ENCODE peak calls at places on chromosomes 16 and 17, in ten cellular contexts. One of them, this sample, is unnamed.

GRCh38 chr16:22887445-22887844 is 73.5 kb downstream of the HS3ST2 start:
- DNase-seq in ovary: no peak
- DNase-seq in esophagus squamous epithelium: no peak
- DNase-seq in stomach: no peak
- DNase-seq in A549: no peak
- DNase-seq in heart left ventricle: no peak
- DNase-seq in prostate gland: no peak
- DNase-seq in Peyer's patch: no peak
- DNase-seq in IMR-90: no peak
- DNase-seq in body of pancreas: no peak
- DNase-seq in this sample: no peak

GRCh38 chr16:19808061-19808621 is 76.5 kb downstream of the GPRC5B start:
- DNase-seq in Peyer's patch: no peak
- DNase-seq in heart left ventricle: no peak
- DNase-seq in ovary: no peak
- DNase-seq in body of pancreas: peak
- DNase-seq in A549: peak
- DNase-seq in prostate gland: no peak
- DNase-seq in IMR-90: no peak
- DNase-seq in stomach: peak
- DNase-seq in esophagus squamous epithelium: no peak
- DNase-seq in this sample: peak

GRCh38 chr17:76382305-76382802 is 2.1 kb upstream of the SPHK1 start:
- DNase-seq in Peyer's patch: no peak
- DNase-seq in ovary: no peak
- DNase-seq in stomach: no peak
- DNase-seq in heart left ventricle: no peak
- DNase-seq in body of pancreas: peak
- DNase-seq in A549: no peak
- DNase-seq in prostate gland: peak
- DNase-seq in IMR-90: peak
- DNase-seq in esophagus squamous epithelium: no peak
- DNase-seq in this sample: no peak

GRCh38 chr16:68592466-68593337 is 52.4 kb upstream of the CDH3 start:
- DNase-seq in prostate gland: no peak
- DNase-seq in heart left ventricle: no peak
- DNase-seq in stomach: no peak
- DNase-seq in body of pancreas: no peak
- DNase-seq in ovary: no peak
- DNase-seq in IMR-90: no peak
- DNase-seq in Peyer's patch: no peak
- DNase-seq in esophagus squamous epithelium: no peak
- DNase-seq in A549: no peak
- DNase-seq in this sample: no peak

GRCh38 chr17:49691677-49692191 is 13.8 kb upstream of the SPOP start:
- DNase-seq in Peyer's patch: peak
- DNase-seq in stomach: no peak
- DNase-seq in esophagus squamous epithelium: no peak
- DNase-seq in A549: no peak
- DNase-seq in body of pancreas: no peak
- DNase-seq in heart left ventricle: no peak
- DNase-seq in prostate gland: no peak
- DNase-seq in ovary: no peak
- DNase-seq in IMR-90: no peak
- DNase-seq in this sample: no peak

GRCh38 chr17:30716461-30717289 is 107.8 kb downstream of the CRLF3 start:
- DNase-seq in A549: no peak
- DNase-seq in stomach: no peak
- DNase-seq in IMR-90: peak
- DNase-seq in Peyer's patch: no peak
- DNase-seq in prostate gland: no peak
- DNase-seq in ovary: no peak
- DNase-seq in heart left ventricle: no peak
- DNase-seq in body of pancreas: no peak
- DNase-seq in esophagus squamous epithelium: no peak
- DNase-seq in this sample: peak

GRCh38 chr17:39868554-39868942 is 546 bp downstream of the ZPBP2 start:
- DNase-seq in body of pancreas: no peak
- DNase-seq in IMR-90: no peak
- DNase-seq in ovary: no peak
- DNase-seq in esophagus squamous epithelium: no peak
- DNase-seq in Peyer's patch: no peak
- DNase-seq in heart left ventricle: no peak
- DNase-seq in stomach: no peak
- DNase-seq in prostate gland: no peak
- DNase-seq in A549: no peak
- DNase-seq in this sample: no peak

GRCh38 chr16:80034469-80034826 is 433.9 kb upstream of the MAF start:
- DNase-seq in esophagus squamous epithelium: no peak
- DNase-seq in A549: peak
- DNase-seq in IMR-90: no peak
- DNase-seq in body of pancreas: no peak
- DNase-seq in stomach: no peak
- DNase-seq in Peyer's patch: no peak
- DNase-seq in heart left ventricle: no peak
- DNase-seq in prostate gland: no peak
- DNase-seq in ovary: no peak
- DNase-seq in this sample: no peak

GRCh38 chr17:79746955-79747507 is 16.3 kb downstream of the ENPP7 start:
- DNase-seq in ovary: no peak
- DNase-seq in body of pancreas: no peak
- DNase-seq in esophagus squamous epithelium: no peak
- DNase-seq in Peyer's patch: no peak
- DNase-seq in IMR-90: no peak
- DNase-seq in stomach: no peak
- DNase-seq in heart left ventricle: no peak
- DNase-seq in A549: no peak
- DNase-seq in prostate gland: no peak
- DNase-seq in this sample: no peak

GRCh38 chr17:4607261-4607731 is 23.0 kb downstream of the SMTNL2 start:
- DNase-seq in IMR-90: no peak
- DNase-seq in esophagus squamous epithelium: no peak
- DNase-seq in prostate gland: no peak
- DNase-seq in heart left ventricle: no peak
- DNase-seq in Peyer's patch: no peak
- DNase-seq in ovary: peak
- DNase-seq in body of pancreas: no peak
- DNase-seq in A549: no peak
- DNase-seq in stomach: no peak
- DNase-seq in this sample: no peak

GRCh38 chr17:77404812-77405581 is 264.2 kb downstream of the SEC14L1 start:
- DNase-seq in IMR-90: peak
- DNase-seq in esophagus squamous epithelium: no peak
- DNase-seq in Peyer's patch: peak
- DNase-seq in ovary: no peak
- DNase-seq in stomach: peak
- DNase-seq in heart left ventricle: peak
- DNase-seq in prostate gland: no peak
- DNase-seq in body of pancreas: peak
- DNase-seq in A549: no peak
- DNase-seq in this sample: peak

GRCh38 chr16:20020976-20021375 is 52.7 kb downstream of the GPR139 start:
- DNase-seq in A549: no peak
- DNase-seq in ovary: no peak
- DNase-seq in Peyer's patch: no peak
- DNase-seq in body of pancreas: no peak
- DNase-seq in stomach: no peak
- DNase-seq in IMR-90: no peak
- DNase-seq in esophagus squamous epithelium: no peak
- DNase-seq in prostate gland: no peak
- DNase-seq in heart left ventricle: no peak
- DNase-seq in this sample: no peak

GRCh38 chr17:75587718-75588545 is at the start of gene MYO15B:
- DNase-seq in Peyer's patch: peak
- DNase-seq in body of pancreas: peak
- DNase-seq in prostate gland: no peak
- DNase-seq in heart left ventricle: peak
- DNase-seq in stomach: peak
- DNase-seq in A549: no peak
- DNase-seq in esophagus squamous epithelium: no peak
- DNase-seq in IMR-90: no peak
- DNase-seq in ovary: peak
- DNase-seq in this sample: peak

GRCh38 chr16:30113031-30113710 is at the start of gene GDPD3:
- DNase-seq in prostate gland: no peak
- DNase-seq in ovary: no peak
- DNase-seq in body of pancreas: no peak
- DNase-seq in Peyer's patch: peak
- DNase-seq in stomach: peak
- DNase-seq in heart left ventricle: no peak
- DNase-seq in esophagus squamous epithelium: no peak
- DNase-seq in IMR-90: no peak
- DNase-seq in A549: no peak
- DNase-seq in this sample: no peak

GRCh38 chr17:73986641-73987177 is 216.8 kb upstream of the RPL38 start:
- DNase-seq in A549: no peak
- DNase-seq in body of pancreas: no peak
- DNase-seq in ovary: no peak
- DNase-seq in IMR-90: no peak
- DNase-seq in esophagus squamous epithelium: no peak
- DNase-seq in Peyer's patch: no peak
- DNase-seq in stomach: no peak
- DNase-seq in prostate gland: no peak
- DNase-seq in heart left ventricle: no peak
- DNase-seq in this sample: no peak

GRCh38 chr17:82267575-82268379 is 5.7 kb downstream of the CSNK1D start:
- DNase-seq in prostate gland: peak
- DNase-seq in stomach: peak
- DNase-seq in ovary: peak
- DNase-seq in A549: peak
- DNase-seq in Peyer's patch: peak
- DNase-seq in body of pancreas: peak
- DNase-seq in esophagus squamous epithelium: peak
- DNase-seq in IMR-90: peak
- DNase-seq in heart left ventricle: peak
- DNase-seq in this sample: peak

GRCh38 chr16:59459811-59460210 is 725.7 kb upstream of the GOT2 start:
- DNase-seq in Peyer's patch: no peak
- DNase-seq in IMR-90: peak
- DNase-seq in ovary: no peak
- DNase-seq in esophagus squamous epithelium: no peak
- DNase-seq in A549: no peak
- DNase-seq in body of pancreas: no peak
- DNase-seq in stomach: no peak
- DNase-seq in prostate gland: no peak
- DNase-seq in heart left ventricle: no peak
- DNase-seq in this sample: no peak

GRCh38 chr17:72092710-72093322 is 28.0 kb upstream of the SOX9 start:
- DNase-seq in body of pancreas: no peak
- DNase-seq in esophagus squamous epithelium: no peak
- DNase-seq in ovary: no peak
- DNase-seq in Peyer's patch: no peak
- DNase-seq in A549: no peak
- DNase-seq in IMR-90: no peak
- DNase-seq in stomach: no peak
- DNase-seq in prostate gland: no peak
- DNase-seq in heart left ventricle: no peak
- DNase-seq in this sample: no peak

DNA sequence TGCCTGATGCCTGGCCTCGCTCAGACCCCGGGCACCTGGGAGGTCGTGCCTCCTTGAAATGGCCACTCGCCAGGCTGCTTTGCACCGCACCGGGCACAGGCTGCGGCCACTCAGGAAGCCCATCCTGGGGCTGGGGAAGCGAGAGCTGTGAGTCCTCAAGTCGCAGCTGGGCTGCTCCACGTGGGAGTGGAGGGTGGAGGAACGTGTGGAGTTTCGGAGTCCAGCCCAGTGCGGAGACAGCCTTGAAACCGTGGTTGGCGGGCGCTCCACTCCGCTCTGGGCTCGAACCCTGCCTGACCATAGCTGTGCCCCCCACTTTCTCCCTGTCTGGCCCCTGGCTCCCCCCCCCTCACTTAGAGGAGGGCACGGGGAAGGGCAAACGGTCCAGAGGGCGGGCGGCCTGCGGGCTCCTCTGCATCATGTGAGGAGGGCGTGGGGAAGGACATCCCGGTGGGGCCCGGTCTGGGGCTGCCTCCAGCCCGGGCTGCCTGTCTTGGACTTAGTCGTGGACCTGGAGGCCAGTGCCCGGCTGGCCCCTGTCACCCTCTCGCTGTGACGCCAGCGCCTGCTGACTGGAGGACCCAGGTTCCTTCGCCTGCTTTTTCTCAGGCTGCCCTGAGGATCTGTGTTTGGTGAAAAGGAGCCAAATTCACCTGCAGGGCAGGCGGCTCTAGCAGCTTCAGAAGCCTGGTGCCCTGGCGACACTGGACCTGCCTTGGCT is 2.5 kb downstream of the UBE2I start:
- DNase-seq in IMR-90: peak
- DNase-seq in ovary: peak
- DNase-seq in prostate gland: no peak
- DNase-seq in heart left ventricle: peak
- DNase-seq in esophagus squamous epithelium: no peak
- DNase-seq in stomach: no peak
- DNase-seq in body of pancreas: no peak
- DNase-seq in Peyer's patch: no peak
- DNase-seq in A549: no peak
- DNase-seq in this sample: no peak
- H3K27ac ChIP-seq in IMR-90: peak
- H3K27ac ChIP-seq in ovary: no peak
- H3K27ac ChIP-seq in prostate gland: peak
- H3K27ac ChIP-seq in heart left ventricle: peak
- H3K27ac ChIP-seq in esophagus squamous epithelium: peak
- H3K27ac ChIP-seq in stomach: peak
- H3K27ac ChIP-seq in body of pancreas: no peak
- H3K27ac ChIP-seq in Peyer's patch: no peak
- H3K27ac ChIP-seq in A549: no peak
- H3K27ac ChIP-seq in this sample: peak

GRCh38 chr17:68456529-68457167 is 648 bp downstream of the WIPI1 start:
- DNase-seq in prostate gland: peak
- DNase-seq in body of pancreas: peak
- DNase-seq in stomach: peak
- DNase-seq in IMR-90: peak
- DNase-seq in Peyer's patch: peak
- DNase-seq in esophagus squamous epithelium: no peak
- DNase-seq in ovary: peak
- DNase-seq in A549: peak
- DNase-seq in heart left ventricle: peak
- DNase-seq in this sample: peak
- TF ChIP-seq POLR2A in prostate gland: peak
- TF ChIP-seq POLR2A in body of pancreas: peak
- TF ChIP-seq POLR2A in stomach: no peak
- TF ChIP-seq POLR2A in IMR-90: peak
- TF ChIP-seq POLR2A in Peyer's patch: no peak
- TF ChIP-seq POLR2A in esophagus squamous epithelium: no peak
- TF ChIP-seq POLR2A in ovary: peak
- TF ChIP-seq POLR2A in A549: no peak
- TF ChIP-seq POLR2A in heart left ventricle: peak
- TF ChIP-seq POLR2A in this sample: peak

GRCh38 chr16:70724146-70725023 is 38.5 kb upstream of the MTSS2 start:
- DNase-seq in Peyer's patch: no peak
- DNase-seq in IMR-90: no peak
- DNase-seq in prostate gland: no peak
- DNase-seq in A549: no peak
- DNase-seq in stomach: no peak
- DNase-seq in body of pancreas: peak
- DNase-seq in esophagus squamous epithelium: no peak
- DNase-seq in ovary: no peak
- DNase-seq in heart left ventricle: no peak
- DNase-seq in this sample: peak
- H3K27ac ChIP-seq in Peyer's patch: peak
- H3K27ac ChIP-seq in IMR-90: no peak
- H3K27ac ChIP-seq in prostate gland: no peak
- H3K27ac ChIP-seq in A549: no peak
- H3K27ac ChIP-seq in stomach: peak
- H3K27ac ChIP-seq in body of pancreas: peak
- H3K27ac ChIP-seq in esophagus squamous epithelium: no peak
- H3K27ac ChIP-seq in ovary: peak
- H3K27ac ChIP-seq in heart left ventricle: peak
- H3K27ac ChIP-seq in this sample: peak

GRCh38 chr16:4648917-4649316 is 24.3 kb downstream of the MGRN1 start:
- DNase-seq in stomach: no peak
- DNase-seq in Peyer's patch: no peak
- DNase-seq in prostate gland: no peak
- DNase-seq in IMR-90: no peak
- DNase-seq in esophagus squamous epithelium: no peak
- DNase-seq in A549: no peak
- DNase-seq in body of pancreas: no peak
- DNase-seq in heart left ventricle: no peak
- DNase-seq in ovary: no peak
- DNase-seq in this sample: no peak
- TF ChIP-seq POLR2A in stomach: no peak
- TF ChIP-seq POLR2A in Peyer's patch: no peak
- TF ChIP-seq POLR2A in prostate gland: no peak
- TF ChIP-seq POLR2A in IMR-90: no peak
- TF ChIP-seq POLR2A in esophagus squamous epithelium: no peak
- TF ChIP-seq POLR2A in A549: no peak
- TF ChIP-seq POLR2A in body of pancreas: no peak
- TF ChIP-seq POLR2A in heart left ventricle: no peak
- TF ChIP-seq POLR2A in ovary: no peak
- TF ChIP-seq POLR2A in this sample: no peak